ENCODE peak calls at places on chromosomes 7 and 10, in seven cellular contexts. Z is hypothalamus, U is GDM1, W is Calu3, G is glutamatergic neuron, R is SK-N-MC, C is AG04449. M is an unnamed sample.

GRCh38 chr7:150756858-150757257 is 19.6 kb downstream of the GIMAP5 start:
- DNase-seq in C (no peak), W (no peak), R (no peak), U (peak), G (no peak), Z (no peak), M (no peak)

GRCh38 chr10:46518028-46518725 is 38.3 kb downstream of the GPRIN2 start:
- DNase-seq in G (peak), U (no peak), Z (no peak), W (no peak), C (no peak), R (no peak), M (no peak)

GRCh38 chr10:50991496-50992355 is 82.6 kb upstream of the PRKG1 start:
- DNase-seq in G (peak), R (no peak), C (no peak), U (no peak), W (peak), Z (no peak), M (no peak)

GRCh38 chr7:55423277-55423711 is 58.2 kb downstream of the LANCL2 start:
- DNase-seq in U (no peak), R (no peak), Z (no peak), C (no peak), G (no peak), W (no peak), M (no peak)

GRCh38 chr10:115981056-115981455 is 291.9 kb downstream of the GFRA1 start:
- DNase-seq in C (no peak), W (no peak), G (no peak), R (no peak), U (no peak), Z (no peak), M (no peak)

GRCh38 chr10:128092454-128092853 is 33.8 kb downstream of the MKI67 start:
- DNase-seq in Z (no peak), R (no peak), G (no peak), W (no peak), C (no peak), U (no peak), M (no peak)

GRCh38 chr7:50293509-50294179 is 10.9 kb upstream of the IKZF1 start:
- DNase-seq in C (no peak), R (no peak), Z (no peak), G (no peak), W (no peak), U (no peak), M (no peak)

GRCh38 chr7:6520163-6520981 is 30.9 kb downstream of the GRID2IP start:
- DNase-seq in Z (no peak), W (peak), R (no peak), C (no peak), G (no peak), U (no peak), M (no peak)

GRCh38 chr7:48299580-48300169 is 128.4 kb downstream of the ABCA13 start:
- DNase-seq in C (no peak), W (peak), G (peak), U (peak), Z (no peak), R (peak), M (peak)

GRCh38 chr7:157520249-157520648 is 183.4 kb downstream of the DNAJB6 start:
- DNase-seq in Z (no peak), G (no peak), C (no peak), W (no peak), R (no peak), U (no peak), M (no peak)

GRCh38 chr7:19404912-19405329 is 259.7 kb upstream of the FERD3L start:
- DNase-seq in G (no peak), Z (no peak), W (peak), C (peak), R (peak), U (no peak), M (peak)

GRCh38 chr10:124875596-124875995 is 66.3 kb upstream of the ZRANB1 start:
- DNase-seq in W (no peak), Z (no peak), C (no peak), R (no peak), U (no peak), G (no peak), M (no peak)

GRCh38 chr7:8260871-8261707 is 878 bp downstream of the ICA1 start:
- DNase-seq in G (peak), U (peak), C (no peak), R (no peak), W (peak), Z (peak), M (no peak)

GRCh38 chr7:29607889-29608288 is 44.3 kb downstream of the PRR15 start:
- DNase-seq in Z (no peak), C (peak), U (no peak), R (no peak), W (no peak), G (no peak), M (no peak)

GRCh38 chr10:77386833-77387232 is 250.8 kb downstream of the KCNMA1 start:
- DNase-seq in W (no peak), C (peak), Z (no peak), G (no peak), U (no peak), R (no peak), M (no peak)

GRCh38 chr7:35734001-35734483 is 39.1 kb upstream of the HERPUD2 start:
- DNase-seq in Z (no peak), U (no peak), W (no peak), R (no peak), C (no peak), G (no peak), M (no peak)

GRCh38 chr7:147509859-147510542 is 1080.6 kb upstream of the C7orf33 start:
- DNase-seq in U (no peak), W (no peak), G (no peak), C (no peak), R (no peak), Z (no peak), M (no peak)

GRCh38 chr7:100407285-100408180 is 21.0 kb downstream of the ZCWPW1 start:
- DNase-seq in W (peak), C (no peak), U (peak), Z (no peak), R (no peak), G (no peak), M (peak)

GRCh38 chr10:103086261-103086660 is 106.8 kb downstream of the NT5C2 start:
- DNase-seq in U (no peak), R (no peak), W (no peak), Z (no peak), C (peak), G (no peak), M (no peak)

GRCh38 chr10:103770139-103770538 is 85.2 kb downstream of the SH3PXD2A start:
- DNase-seq in G (no peak), C (no peak), W (no peak), Z (no peak), R (no peak), U (no peak), M (no peak)

GRCh38 chr10:70680899-70681730 is 8.8 kb downstream of the ADAMTS14 start:
- DNase-seq in C (no peak), Z (no peak), U (no peak), R (no peak), G (no peak), W (no peak), M (no peak)

GRCh38 chr7:1889091-1889490 is 219.0 kb downstream of the ELFN1 start:
- DNase-seq in U (no peak), R (no peak), Z (no peak), G (no peak), C (no peak), W (no peak), M (no peak)

M was measured in smooth muscle cell of the brain vasculature.